ENCODE peak calls at places on chromosomes 11 and 22, in six cellular contexts. N is LoVo; M is NT2/D1; S is heart left ventricle; A is AG04449; I is activated CD4-positive, alpha-beta T cell treated with anti-CD3 and anti-CD28 coated beads, Interleukin-2, amount 10 ng/mL, durations not matched to agents 7 days and 5 days. O is an unnamed sample.

GRCh38 chr11:115711021-115711420 is 206.8 kb upstream of the CADM1 start:
- DNase-seq in M (no peak), N (no peak), A (no peak), I (no peak), S (no peak), O (no peak)

GRCh38 chr22:37229012-37229804 is 14.9 kb downstream of the RAC2 start:
- DNase-seq in S (no peak), M (no peak), I (peak; percentile 51), A (no peak), N (peak; percentile 10), O (no peak)

GRCh38 chr11:8905528-8906165 is 5.3 kb upstream of the AKIP1 start:
- DNase-seq in S (no peak), I (no peak), M (no peak), N (no peak), A (no peak), O (no peak)

GRCh38 chr11:74840486-74840885 is 91.8 kb downstream of the RNF169 start:
- DNase-seq in M (no peak), A (no peak), S (no peak), N (no peak), I (no peak), O (no peak)

GRCh38 chr11:2778630-2779498 is 79.1 kb upstream of the KCNQ1OT1 start:
- DNase-seq in S (peak; percentile 80), N (no peak), M (no peak), A (no peak), I (peak; percentile 3), O (peak; percentile 93)

GRCh38 chr11:30333405-30333804 is 10.5 kb downstream of the ARL14EP start:
- DNase-seq in M (no peak), A (no peak), I (no peak), N (no peak), S (no peak), O (peak; percentile 18)

GRCh38 chr11:60657880-60658279 is 41.5 kb upstream of the MS4A8 start:
- DNase-seq in S (no peak), A (no peak), N (no peak), M (no peak), I (no peak), O (no peak)

GRCh38 chr11:66116576-66117361 is 46.7 kb downstream of the PACS1 start:
- DNase-seq in A (no peak), I (no peak), N (no peak), S (no peak), M (no peak), O (no peak)

GRCh38 chr11:135002236-135002635 is 590.2 kb upstream of the B3GAT1 start:
- DNase-seq in M (no peak), I (no peak), N (no peak), A (no peak), S (no peak), O (no peak)

GRCh38 chr11:8095831-8096522 is 15.0 kb downstream of the TUB start:
- DNase-seq in M (no peak), I (no peak), A (no peak), N (no peak), S (no peak), O (no peak)

GRCh38 chr11:126257764-126258163 is 10.9 kb downstream of the SRPRA start:
- DNase-seq in N (no peak), S (no peak), I (no peak), A (no peak), M (no peak), O (no peak)

GRCh38 chr22:19855504-19856409 is 1.1 kb upstream of the GNB1L start:
- DNase-seq in A (no peak), M (no peak), I (peak; percentile 48), S (peak; percentile 35), N (peak; percentile 60), O (peak; percentile 86)

GRCh38 chr11:23903044-23903704 is 593.7 kb upstream of the LUZP2 start:
- DNase-seq in N (peak; percentile 24), I (no peak), S (no peak), M (no peak), A (peak; percentile 84), O (no peak)

GRCh38 chr22:19275919-19276600 is 15.5 kb downstream of the CLTCL1 start:
- DNase-seq in I (no peak), N (no peak), A (no peak), M (no peak), S (no peak), O (no peak)

GRCh38 chr22:44738347-44738715 is 14.0 kb upstream of the ARHGAP8 start:
- DNase-seq in A (no peak), M (no peak), I (no peak), N (peak; percentile 63), S (no peak), O (no peak)

GRCh38 chr11:107916671-107917241 is 11.5 kb upstream of the RAB39A start:
- DNase-seq in I (peak; percentile 24), M (no peak), A (no peak), N (peak; percentile 25), S (no peak), O (no peak)

O was measured in KBM-7.